ENCODE peak calls at places on chromosomes 2 and 18, in nine cellular contexts. N, Y, G, U, Z, R, W, O and F are unnamed samples.

GRCh38 chr2:28153851-28154250 is 238.8 kb upstream of the FOSL2 start:
- DNase-seq in N (no peak), Y (no peak), G (no peak), U (no peak), Z (no peak), R (no peak), W (no peak), O (no peak), F (no peak)

GRCh38 chr2:152089238-152089637 is 9.6 kb downstream of the CACNB4 start:
- DNase-seq in N (no peak), Y (no peak), G (no peak), U (no peak), Z (no peak), R (no peak), W (no peak), O (no peak), F (no peak)

GRCh38 chr2:45009303-45009927 is at the start of gene SIX2:
- DNase-seq in N (peak), Y (no peak), G (peak), U (peak), Z (peak), R (no peak), W (no peak), O (peak), F (peak)

GRCh38 chr2:241777686-241778627 is 1.3 kb downstream of the GAL3ST2 start:
- DNase-seq in N (no peak), Y (peak), G (no peak), U (no peak), Z (no peak), R (peak), W (no peak), O (no peak), F (no peak)

GRCh38 chr2:134460583-134460998 is 206.7 kb downstream of the MGAT5 start:
- DNase-seq in N (peak), Y (peak), G (peak), U (no peak), Z (no peak), R (peak), W (no peak), O (no peak), F (no peak)

GRCh38 chr2:47056875-47057731 is 98.0 kb downstream of the STPG4 start:
- DNase-seq in N (no peak), Y (no peak), G (peak), U (no peak), Z (no peak), R (no peak), W (no peak), O (peak), F (no peak)

GRCh38 chr2:174779361-174779928 is 15.2 kb upstream of the CHRNA1 start:
- DNase-seq in N (no peak), Y (no peak), G (no peak), U (no peak), Z (no peak), R (no peak), W (no peak), O (no peak), F (no peak)

GRCh38 chr2:8481463-8482009 is 200.3 kb upstream of the ID2 start:
- DNase-seq in N (peak), Y (peak), G (no peak), U (no peak), Z (no peak), R (peak), W (no peak), O (no peak), F (no peak)

GRCh38 chr2:208502288-208502687 is 95.7 kb downstream of the PTH2R start:
- DNase-seq in N (no peak), Y (no peak), G (no peak), U (no peak), Z (no peak), R (no peak), W (no peak), O (no peak), F (no peak)

GRCh38 chr2:138514173-138514572 is 12.6 kb downstream of the SPOPL start:
- DNase-seq in N (no peak), Y (no peak), G (no peak), U (no peak), Z (no peak), R (no peak), W (no peak), O (no peak), F (no peak)

GRCh38 chr2:28437142-28437835 is 44.6 kb downstream of the FOSL2 start:
- DNase-seq in N (no peak), Y (no peak), G (no peak), U (no peak), Z (no peak), R (no peak), W (no peak), O (no peak), F (no peak)

GRCh38 chr18:3585656-3586509 is 135.9 kb downstream of the TGIF1 start:
- DNase-seq in N (peak), Y (peak), G (peak), U (peak), Z (peak), R (peak), W (peak), O (peak), F (peak)

GRCh38 chr2:144524190-144524957 is 4.5 kb upstream of the ZEB2 start:
- DNase-seq in N (no peak), Y (peak), G (peak), U (no peak), Z (no peak), R (no peak), W (no peak), O (peak), F (no peak)

GRCh38 chr2:210442457-210442856 is 34.1 kb downstream of the LANCL1 start:
- DNase-seq in N (no peak), Y (no peak), G (no peak), U (no peak), Z (no peak), R (no peak), W (no peak), O (no peak), F (no peak)

GRCh38 chr2:20609995-20610357 is 40.9 kb downstream of the HS1BP3 start:
- DNase-seq in N (no peak), Y (no peak), G (peak), U (no peak), Z (no peak), R (no peak), W (no peak), O (no peak), F (no peak)

GRCh38 chr2:179985163-179985820 is 21.8 kb downstream of the CWC22 start:
- DNase-seq in N (no peak), Y (no peak), G (no peak), U (no peak), Z (no peak), R (no peak), W (no peak), O (no peak), F (no peak)

GRCh38 chr18:57833441-57834101 is 30.5 kb upstream of the ATP8B1 start:
- DNase-seq in N (no peak), Y (peak), G (no peak), U (no peak), Z (no peak), R (no peak), W (no peak), O (no peak), F (no peak)

GRCh38 chr2:3059111-3059990 is 318.3 kb downstream of the EIPR1 start:
- DNase-seq in N (no peak), Y (no peak), G (no peak), U (no peak), Z (no peak), R (peak), W (no peak), O (no peak), F (no peak)

GRCh38 chr18:79697976-79698375 is 18.4 kb downstream of the CTDP1 start:
- DNase-seq in N (no peak), Y (no peak), G (no peak), U (no peak), Z (no peak), R (no peak), W (no peak), O (peak), F (no peak)

GRCh38 chr2:16652296-16653082 is 13.1 kb downstream of the CYRIA start:
- DNase-seq in N (peak), Y (no peak), G (no peak), U (no peak), Z (no peak), R (no peak), W (no peak), O (no peak), F (no peak)

GRCh38 chr2:200267350-200267749 is 39.1 kb upstream of the SPATS2L start:
- DNase-seq in N (no peak), Y (no peak), G (no peak), U (no peak), Z (no peak), R (no peak), W (no peak), O (no peak), F (no peak)

GRCh38 chr2:156956161-156956560 is 301.3 kb upstream of the GALNT5 start:
- DNase-seq in N (no peak), Y (no peak), G (no peak), U (no peak), Z (no peak), R (no peak), W (no peak), O (no peak), F (no peak)

GRCh38 chr2:234146087-234146826 is 95.8 kb downstream of the SPP2 start:
- DNase-seq in N (no peak), Y (no peak), G (no peak), U (no peak), Z (no peak), R (no peak), W (no peak), O (no peak), F (peak)

GRCh38 chr2:44785433-44785832 is 156.1 kb upstream of the SIX3 start:
- DNase-seq in N (no peak), Y (no peak), G (no peak), U (no peak), Z (no peak), R (no peak), W (no peak), O (no peak), F (no peak)

GRCh38 chr2:27627963-27628766 is 647 bp downstream of the CCDC121 start:
- DNase-seq in N (no peak), Y (peak), G (no peak), U (no peak), Z (no peak), R (no peak), W (no peak), O (peak), F (peak)

GRCh38 chr2:10909050-10909995 is 2.4 kb upstream of the KCNF1 start:
- DNase-seq in N (no peak), Y (peak), G (no peak), U (peak), Z (no peak), R (no peak), W (no peak), O (no peak), F (no peak)

GRCh38 chr2:136407113-136407951 is 289.4 kb upstream of the CXCR4 start:
- DNase-seq in N (no peak), Y (no peak), G (no peak), U (no peak), Z (no peak), R (no peak), W (no peak), O (no peak), F (no peak)

GRCh38 chr2:127128508-127128907 is 21.6 kb upstream of the BIN1 start:
- DNase-seq in N (peak), Y (no peak), G (no peak), U (peak), Z (no peak), R (no peak), W (no peak), O (no peak), F (no peak)

GRCh38 chr18:48875942-48876511 is 74.7 kb downstream of the SMAD7 start:
- DNase-seq in N (no peak), Y (no peak), G (peak), U (no peak), Z (no peak), R (no peak), W (no peak), O (no peak), F (no peak)